ENCODE peak calls at places on chromosomes 12 and 14, in five cellular contexts. One of them, this sample, is unnamed.

GRCh38 chr14:105498430-105499255 is 7.6 kb downstream of the TEDC1 start:
- DNase-seq in colonic mucosa: no peak
- DNase-seq in CD4-positive, CD25-positive, alpha-beta regulatory T cell: no peak
- DNase-seq in epithelial cell of esophagus: no peak
- DNase-seq in PC-3: no peak
- DNase-seq in this sample: no peak

GRCh38 chr12:91817512-91817911 is 328.1 kb downstream of the BTG1 start:
- DNase-seq in colonic mucosa: no peak
- DNase-seq in CD4-positive, CD25-positive, alpha-beta regulatory T cell: no peak
- DNase-seq in epithelial cell of esophagus: peak; percentile 29
- DNase-seq in PC-3: peak; percentile 82
- DNase-seq in this sample: no peak

GRCh38 chr12:12870454-12870853 is 20.9 kb upstream of the GPRC5A start:
- DNase-seq in colonic mucosa: no peak
- DNase-seq in CD4-positive, CD25-positive, alpha-beta regulatory T cell: no peak
- DNase-seq in epithelial cell of esophagus: peak; percentile 77
- DNase-seq in PC-3: peak; percentile 96
- DNase-seq in this sample: no peak

GRCh38 chr12:85036241-85036707 is at the start of the genes LRRIQ1 and TSPAN19:
- DNase-seq in colonic mucosa: peak; percentile 55
- DNase-seq in CD4-positive, CD25-positive, alpha-beta regulatory T cell: peak; percentile 9
- DNase-seq in epithelial cell of esophagus: peak; percentile 90
- DNase-seq in PC-3: peak; percentile 89
- DNase-seq in this sample: peak; percentile 89

GRCh38 chr14:92783813-92784431 is 10.2 kb upstream of the GOLGA5 start:
- DNase-seq in colonic mucosa: peak; percentile 59
- DNase-seq in CD4-positive, CD25-positive, alpha-beta regulatory T cell: peak; percentile 74
- DNase-seq in epithelial cell of esophagus: peak; percentile 66
- DNase-seq in PC-3: peak; percentile 85
- DNase-seq in this sample: peak; percentile 75

GRCh38 chr12:77402726-77403125 is 337.4 kb upstream of the E2F7 start:
- DNase-seq in colonic mucosa: no peak
- DNase-seq in CD4-positive, CD25-positive, alpha-beta regulatory T cell: no peak
- DNase-seq in epithelial cell of esophagus: peak; percentile 23
- DNase-seq in PC-3: no peak
- DNase-seq in this sample: no peak

GRCh38 chr12:125284945-125285344 is 219.7 kb downstream of the AACS start:
- DNase-seq in colonic mucosa: no peak
- DNase-seq in CD4-positive, CD25-positive, alpha-beta regulatory T cell: no peak
- DNase-seq in epithelial cell of esophagus: no peak
- DNase-seq in PC-3: no peak
- DNase-seq in this sample: peak; percentile 44

GRCh38 chr12:68290126-68290525 is 36.7 kb upstream of the IL22 start:
- DNase-seq in colonic mucosa: no peak
- DNase-seq in CD4-positive, CD25-positive, alpha-beta regulatory T cell: peak; percentile 90
- DNase-seq in epithelial cell of esophagus: no peak
- DNase-seq in PC-3: no peak
- DNase-seq in this sample: peak; percentile 87

GRCh38 chr12:128801879-128802391 is 21.8 kb downstream of the SLC15A4 start:
- DNase-seq in colonic mucosa: no peak
- DNase-seq in CD4-positive, CD25-positive, alpha-beta regulatory T cell: no peak
- DNase-seq in epithelial cell of esophagus: peak; percentile 49
- DNase-seq in PC-3: peak; percentile 70
- DNase-seq in this sample: no peak

GRCh38 chr14:83269583-83269982 is 1735.9 kb upstream of the SEL1L start:
- DNase-seq in colonic mucosa: no peak
- DNase-seq in CD4-positive, CD25-positive, alpha-beta regulatory T cell: no peak
- DNase-seq in epithelial cell of esophagus: no peak
- DNase-seq in PC-3: no peak
- DNase-seq in this sample: no peak

GRCh38 chr12:2841056-2841455 is 6.2 kb upstream of the NRIP2 start:
- DNase-seq in colonic mucosa: no peak
- DNase-seq in CD4-positive, CD25-positive, alpha-beta regulatory T cell: no peak
- DNase-seq in epithelial cell of esophagus: no peak
- DNase-seq in PC-3: no peak
- DNase-seq in this sample: no peak

GRCh38 chr12:121579190-121579791 is 1.5 kb downstream of the KDM2B start:
- DNase-seq in colonic mucosa: peak; percentile 60
- DNase-seq in CD4-positive, CD25-positive, alpha-beta regulatory T cell: peak; percentile 51
- DNase-seq in epithelial cell of esophagus: no peak
- DNase-seq in PC-3: peak; percentile 18
- DNase-seq in this sample: no peak

GRCh38 chr12:76674669-76675315 is 89.1 kb upstream of the ZDHHC17 start:
- DNase-seq in colonic mucosa: no peak
- DNase-seq in CD4-positive, CD25-positive, alpha-beta regulatory T cell: no peak
- DNase-seq in epithelial cell of esophagus: no peak
- DNase-seq in PC-3: no peak
- DNase-seq in this sample: no peak

GRCh38 chr12:45839917-45840316 is 110.4 kb downstream of the ARID2 start:
- DNase-seq in colonic mucosa: no peak
- DNase-seq in CD4-positive, CD25-positive, alpha-beta regulatory T cell: no peak
- DNase-seq in epithelial cell of esophagus: no peak
- DNase-seq in PC-3: peak; percentile 32
- DNase-seq in this sample: no peak
- H3K4me3 ChIP-seq in colonic mucosa: no peak overlapping the region
- H3K4me3 ChIP-seq in CD4-positive, CD25-positive, alpha-beta regulatory T cell: no peak overlapping the region
- H3K4me3 ChIP-seq in epithelial cell of esophagus: no peak overlapping the region
- H3K4me3 ChIP-seq in PC-3: no peak overlapping the region
- H3K4me3 ChIP-seq in this sample: no peak overlapping the region

GRCh38 chr12:64824130-64824499 is 332 bp upstream of the TBC1D30 start:
- DNase-seq in colonic mucosa: no peak
- DNase-seq in CD4-positive, CD25-positive, alpha-beta regulatory T cell: no peak
- DNase-seq in epithelial cell of esophagus: no peak
- DNase-seq in PC-3: no peak
- DNase-seq in this sample: no peak
- H3K4me3 ChIP-seq in colonic mucosa: peak overlapping the region; percentile 39
- H3K4me3 ChIP-seq in CD4-positive, CD25-positive, alpha-beta regulatory T cell: no peak overlapping the region
- H3K4me3 ChIP-seq in epithelial cell of esophagus: no peak overlapping the region
- H3K4me3 ChIP-seq in PC-3: peak overlapping the region; percentile 73
- H3K4me3 ChIP-seq in this sample: peak overlapping the region; percentile 41

GRCh38 chr12:9064815-9065606 is 50.7 kb downstream of the A2M start:
- DNase-seq in colonic mucosa: peak; percentile 85
- DNase-seq in CD4-positive, CD25-positive, alpha-beta regulatory T cell: no peak
- DNase-seq in epithelial cell of esophagus: peak; percentile 86
- DNase-seq in PC-3: peak; percentile 67
- DNase-seq in this sample: no peak
- H3K4me3 ChIP-seq in colonic mucosa: peak overlapping the region; percentile 78
- H3K4me3 ChIP-seq in CD4-positive, CD25-positive, alpha-beta regulatory T cell: no peak overlapping the region
- H3K4me3 ChIP-seq in epithelial cell of esophagus: peak overlapping the region; percentile 57
- H3K4me3 ChIP-seq in PC-3: peak overlapping the region; percentile 82
- H3K4me3 ChIP-seq in this sample: no peak overlapping the region

GRCh38 chr14:35897616-35898111 is 71.5 kb downstream of the BRMS1L start:
- DNase-seq in colonic mucosa: no peak
- DNase-seq in CD4-positive, CD25-positive, alpha-beta regulatory T cell: no peak
- DNase-seq in epithelial cell of esophagus: peak; percentile 6
- DNase-seq in PC-3: peak; percentile 5
- DNase-seq in this sample: no peak
- H3K4me3 ChIP-seq in colonic mucosa: no peak overlapping the region
- H3K4me3 ChIP-seq in CD4-positive, CD25-positive, alpha-beta regulatory T cell: no peak overlapping the region
- H3K4me3 ChIP-seq in epithelial cell of esophagus: no peak overlapping the region
- H3K4me3 ChIP-seq in PC-3: no peak overlapping the region
- H3K4me3 ChIP-seq in this sample: no peak overlapping the region

DNA sequence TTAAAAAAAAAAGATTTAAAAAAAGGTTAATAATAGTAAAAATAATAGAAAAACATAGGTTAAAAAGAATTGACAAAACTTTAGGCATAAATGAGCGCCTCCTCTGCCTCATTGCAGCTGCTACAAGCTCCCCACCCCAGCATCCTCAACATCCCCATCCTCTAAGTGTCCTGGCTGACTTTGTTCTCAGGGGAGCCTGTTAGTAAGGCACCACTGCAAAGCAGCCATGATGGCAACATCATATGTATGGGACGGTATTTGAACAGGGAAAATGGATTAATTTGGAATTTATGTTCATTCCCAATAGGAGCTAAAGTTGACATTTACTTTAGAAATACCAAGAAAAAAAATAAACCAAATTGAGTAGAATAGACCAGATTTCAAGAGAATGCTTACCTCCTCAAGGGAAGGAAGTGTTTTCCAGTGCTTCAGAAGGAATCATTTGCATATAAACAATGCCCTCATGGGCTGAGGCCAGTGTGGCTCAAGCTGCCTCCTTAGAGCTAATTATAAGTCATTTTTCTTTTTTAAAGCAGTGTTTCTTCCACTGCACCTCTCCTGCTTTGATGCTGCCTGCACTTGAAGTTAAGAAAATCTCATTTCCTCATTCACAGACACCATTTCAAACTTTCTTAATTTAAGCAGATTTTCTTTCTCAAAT is 59.6 kb downstream of the DACT1 start:
- DNase-seq in colonic mucosa: no peak
- DNase-seq in CD4-positive, CD25-positive, alpha-beta regulatory T cell: no peak
- DNase-seq in epithelial cell of esophagus: no peak
- DNase-seq in PC-3: no peak
- DNase-seq in this sample: no peak
- H3K4me3 ChIP-seq in colonic mucosa: no peak overlapping the region
- H3K4me3 ChIP-seq in CD4-positive, CD25-positive, alpha-beta regulatory T cell: no peak overlapping the region
- H3K4me3 ChIP-seq in epithelial cell of esophagus: no peak overlapping the region
- H3K4me3 ChIP-seq in PC-3: no peak overlapping the region
- H3K4me3 ChIP-seq in this sample: no peak overlapping the region

DNA sequence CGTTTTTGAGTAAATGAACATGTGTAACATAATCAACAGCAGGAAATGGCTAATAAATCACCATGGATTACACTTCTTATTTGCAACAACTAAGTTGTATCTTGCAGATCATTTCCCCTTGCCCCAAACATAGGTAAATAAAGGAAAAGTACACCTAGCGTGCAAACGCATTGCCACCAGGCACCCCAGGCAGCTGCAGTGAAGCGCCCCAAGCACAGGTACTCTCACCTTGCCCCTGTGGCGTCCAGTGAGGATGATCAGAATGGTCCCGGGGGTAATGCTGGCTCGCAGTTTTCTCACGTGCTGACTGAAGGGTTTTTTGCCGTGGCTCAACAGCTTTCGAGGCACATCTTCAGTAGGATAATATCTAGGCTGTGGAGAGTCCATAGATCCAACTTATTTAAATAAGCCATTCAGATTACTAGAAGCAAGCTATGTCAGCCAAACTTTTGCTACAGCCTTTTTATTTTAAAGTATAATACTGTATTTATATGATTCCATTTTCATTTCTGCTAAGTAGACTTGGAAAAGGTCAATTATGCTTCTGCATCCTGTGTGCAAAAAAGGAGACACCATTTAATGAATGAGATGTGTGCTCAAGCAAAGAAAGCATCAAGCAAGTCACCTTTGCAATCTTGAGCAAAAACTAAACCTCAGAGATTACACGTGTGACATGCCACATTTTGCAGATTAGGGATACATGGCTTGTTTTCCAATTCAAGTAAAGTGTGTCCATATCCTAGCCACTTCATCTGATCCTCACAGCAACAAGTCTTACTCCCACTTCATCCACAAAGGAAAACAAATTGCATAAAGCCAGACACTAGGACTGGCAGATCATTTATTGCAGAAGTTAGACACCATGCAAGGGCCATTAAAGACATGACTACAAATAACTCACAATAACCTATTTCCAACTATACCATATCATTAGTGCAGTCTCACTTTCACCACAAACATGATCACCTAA is 2.6 kb downstream of the RPL6 start:
- DNase-seq in colonic mucosa: no peak
- DNase-seq in CD4-positive, CD25-positive, alpha-beta regulatory T cell: no peak
- DNase-seq in epithelial cell of esophagus: no peak
- DNase-seq in PC-3: no peak
- DNase-seq in this sample: no peak
- H3K4me3 ChIP-seq in colonic mucosa: no peak overlapping the region
- H3K4me3 ChIP-seq in CD4-positive, CD25-positive, alpha-beta regulatory T cell: peak overlapping the region; percentile 49
- H3K4me3 ChIP-seq in epithelial cell of esophagus: peak overlapping the region; percentile 69
- H3K4me3 ChIP-seq in PC-3: peak overlapping the region; percentile 83
- H3K4me3 ChIP-seq in this sample: no peak overlapping the region

DNA sequence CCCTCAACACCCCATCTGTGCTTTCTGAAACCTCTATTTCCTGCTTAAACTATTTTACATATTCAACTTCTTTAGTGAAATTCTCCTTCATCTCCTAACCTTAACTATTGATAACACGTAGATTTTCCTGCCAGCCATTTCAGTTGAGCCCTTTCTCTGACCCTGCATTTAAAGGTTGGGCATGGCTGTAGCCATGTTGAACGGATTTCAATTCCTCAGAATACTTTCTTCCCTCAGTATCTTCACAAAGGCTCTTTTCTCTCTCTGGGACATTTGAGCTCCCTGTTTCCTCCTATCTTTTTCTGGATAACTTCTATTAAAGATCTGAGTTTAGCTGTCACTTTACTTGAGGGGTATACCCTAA is 1.2 kb downstream of the PPHLN1 start:
- DNase-seq in colonic mucosa: no peak
- DNase-seq in CD4-positive, CD25-positive, alpha-beta regulatory T cell: no peak
- DNase-seq in epithelial cell of esophagus: no peak
- DNase-seq in PC-3: no peak
- DNase-seq in this sample: no peak
- H3K4me3 ChIP-seq in colonic mucosa: peak overlapping the region; percentile 51
- H3K4me3 ChIP-seq in CD4-positive, CD25-positive, alpha-beta regulatory T cell: peak overlapping the region; percentile 97
- H3K4me3 ChIP-seq in epithelial cell of esophagus: peak overlapping the region; percentile 100
- H3K4me3 ChIP-seq in PC-3: peak overlapping the region; percentile 76
- H3K4me3 ChIP-seq in this sample: peak overlapping the region; percentile 98